ENCODE peak calls at places on chromosomes 4 and X, in five cellular contexts. One of them, this sample, is unnamed.

GRCh38 chrX:40170830-40171512 is 73.2 kb upstream of the BCOR start:
- DNase-seq in astrocyte: no peak
- DNase-seq in mammary epithelial cell: no peak
- DNase-seq in GF-D8: no peak
- DNase-seq in kidney tubule cell: no peak
- DNase-seq in this sample: no peak

GRCh38 chr4:163400911-163401310 is 57.2 kb downstream of the NPY5R start:
- DNase-seq in astrocyte: no peak
- DNase-seq in mammary epithelial cell: no peak
- DNase-seq in GF-D8: no peak
- DNase-seq in kidney tubule cell: no peak
- DNase-seq in this sample: no peak

GRCh38 chrX:51598899-51599298 is 19.8 kb downstream of the CENPVL3 start:
- DNase-seq in astrocyte: no peak
- DNase-seq in mammary epithelial cell: no peak
- DNase-seq in GF-D8: no peak
- DNase-seq in kidney tubule cell: no peak
- DNase-seq in this sample: no peak

GRCh38 chr4:148079945-148080344 is 348.1 kb downstream of the ARHGAP10 start:
- DNase-seq in astrocyte: no peak
- DNase-seq in mammary epithelial cell: no peak
- DNase-seq in GF-D8: no peak
- DNase-seq in kidney tubule cell: no peak
- DNase-seq in this sample: no peak

GRCh38 chr4:54232151-54232688 is 3.1 kb downstream of the PDGFRA start:
- DNase-seq in astrocyte: peak; percentile 21
- DNase-seq in mammary epithelial cell: no peak
- DNase-seq in GF-D8: no peak
- DNase-seq in kidney tubule cell: no peak
- DNase-seq in this sample: no peak

GRCh38 chr4:152920768-152921167 is 15.4 kb upstream of the FHDC1 start:
- DNase-seq in astrocyte: peak; percentile 34
- DNase-seq in mammary epithelial cell: peak; percentile 15
- DNase-seq in GF-D8: no peak
- DNase-seq in kidney tubule cell: peak; percentile 25
- DNase-seq in this sample: peak; percentile 37

GRCh38 chr4:7350396-7350795 is 84.3 kb downstream of the PSAPL1 start:
- DNase-seq in astrocyte: no peak
- DNase-seq in mammary epithelial cell: no peak
- DNase-seq in GF-D8: no peak
- DNase-seq in kidney tubule cell: no peak
- DNase-seq in this sample: no peak

GRCh38 chrX:85627363-85627762 is 247.9 kb upstream of the POF1B start:
- DNase-seq in astrocyte: no peak
- DNase-seq in mammary epithelial cell: no peak
- DNase-seq in GF-D8: no peak
- DNase-seq in kidney tubule cell: peak; percentile 9
- DNase-seq in this sample: peak; percentile 5

GRCh38 chr4:8340721-8341680 is 71.4 kb downstream of the HTRA3 start:
- DNase-seq in astrocyte: no peak
- DNase-seq in mammary epithelial cell: no peak
- DNase-seq in GF-D8: no peak
- DNase-seq in kidney tubule cell: no peak
- DNase-seq in this sample: no peak

GRCh38 chr4:99927566-99927965 is 18.9 kb downstream of the DNAJB14 start:
- DNase-seq in astrocyte: no peak
- DNase-seq in mammary epithelial cell: no peak
- DNase-seq in GF-D8: no peak
- DNase-seq in kidney tubule cell: no peak
- DNase-seq in this sample: no peak

GRCh38 chr4:24551492-24552330 is 32.6 kb downstream of the DHX15 start:
- DNase-seq in astrocyte: peak; percentile 69
- DNase-seq in mammary epithelial cell: no peak
- DNase-seq in GF-D8: no peak
- DNase-seq in kidney tubule cell: no peak
- DNase-seq in this sample: peak; percentile 70

GRCh38 chrX:11105080-11105479 is 6.1 kb upstream of the HCCS start:
- DNase-seq in astrocyte: peak; percentile 56
- DNase-seq in mammary epithelial cell: peak; percentile 64
- DNase-seq in GF-D8: no peak
- DNase-seq in kidney tubule cell: no peak
- DNase-seq in this sample: peak; percentile 54

GRCh38 chr4:100306018-100306417 is 115.8 kb upstream of the DDIT4L start:
- DNase-seq in astrocyte: peak; percentile 53
- DNase-seq in mammary epithelial cell: peak; percentile 11
- DNase-seq in GF-D8: no peak
- DNase-seq in kidney tubule cell: peak; percentile 92
- DNase-seq in this sample: peak; percentile 47

GRCh38 chrX:56802921-56803848 is 74.1 kb downstream of the NBDY start:
- DNase-seq in astrocyte: peak; percentile 42
- DNase-seq in mammary epithelial cell: peak; percentile 67
- DNase-seq in GF-D8: no peak
- DNase-seq in kidney tubule cell: peak; percentile 76
- DNase-seq in this sample: peak; percentile 76

GRCh38 chrX:101097546-101098453 is at the start of gene CENPI:
- DNase-seq in astrocyte: peak; percentile 85
- DNase-seq in mammary epithelial cell: peak; percentile 91
- DNase-seq in GF-D8: peak; percentile 77
- DNase-seq in kidney tubule cell: peak; percentile 93
- DNase-seq in this sample: peak; percentile 89

GRCh38 chr4:27318740-27319139 is 458.1 kb downstream of the STIM2 start:
- DNase-seq in astrocyte: no peak
- DNase-seq in mammary epithelial cell: peak; percentile 24
- DNase-seq in GF-D8: peak; percentile 11
- DNase-seq in kidney tubule cell: no peak
- DNase-seq in this sample: peak; percentile 17

This sample was measured in IMR-90.